ENCODE peak calls at places on chromosome 6, in six cellular contexts. One of them, this sample, is unnamed.

GRCh38 chr6:157586088-157586414 is 205.1 kb downstream of the ZDHHC14 start:
- DNase-seq in heart right ventricle: no peak
- DNase-seq in cardiac muscle cell: no peak
- DNase-seq in T-helper 9 cell: no peak
- DNase-seq in Peyer's patch: no peak
- DNase-seq in HCT116: no peak
- DNase-seq in this sample: no peak

GRCh38 chr6:90192857-90193256 is 103.8 kb downstream of the BACH2 start:
- DNase-seq in heart right ventricle: no peak
- DNase-seq in cardiac muscle cell: no peak
- DNase-seq in T-helper 9 cell: no peak
- DNase-seq in Peyer's patch: no peak
- DNase-seq in HCT116: no peak
- DNase-seq in this sample: no peak

GRCh38 chr6:107646776-107647438 is 157.0 kb downstream of the SOBP start:
- DNase-seq in heart right ventricle: no peak
- DNase-seq in cardiac muscle cell: no peak
- DNase-seq in T-helper 9 cell: no peak
- DNase-seq in Peyer's patch: no peak
- DNase-seq in HCT116: no peak
- DNase-seq in this sample: no peak

GRCh38 chr6:169132361-169132895 is 121.2 kb downstream of the THBS2 start:
- DNase-seq in heart right ventricle: no peak
- DNase-seq in cardiac muscle cell: no peak
- DNase-seq in T-helper 9 cell: no peak
- DNase-seq in Peyer's patch: no peak
- DNase-seq in HCT116: no peak
- DNase-seq in this sample: no peak

GRCh38 chr6:16333580-16333979 is 95.2 kb downstream of the GMPR start:
- DNase-seq in heart right ventricle: no peak
- DNase-seq in cardiac muscle cell: peak; percentile 55
- DNase-seq in T-helper 9 cell: no peak
- DNase-seq in Peyer's patch: no peak
- DNase-seq in HCT116: no peak
- DNase-seq in this sample: peak; percentile 37

GRCh38 chr6:134925800-134926199 is 24.1 kb downstream of the ALDH8A1 start:
- DNase-seq in heart right ventricle: no peak
- DNase-seq in cardiac muscle cell: peak; percentile 82
- DNase-seq in T-helper 9 cell: no peak
- DNase-seq in Peyer's patch: no peak
- DNase-seq in HCT116: no peak
- DNase-seq in this sample: no peak

GRCh38 chr6:46263709-46264091 is 92.9 kb upstream of the ENPP5 start:
- DNase-seq in heart right ventricle: no peak
- DNase-seq in cardiac muscle cell: peak; percentile 81
- DNase-seq in T-helper 9 cell: no peak
- DNase-seq in Peyer's patch: no peak
- DNase-seq in HCT116: no peak
- DNase-seq in this sample: no peak

GRCh38 chr6:165654144-165654543 is 8.9 kb downstream of the PDE10A start:
- DNase-seq in heart right ventricle: no peak
- DNase-seq in cardiac muscle cell: no peak
- DNase-seq in T-helper 9 cell: no peak
- DNase-seq in Peyer's patch: no peak
- DNase-seq in HCT116: no peak
- DNase-seq in this sample: no peak

GRCh38 chr6:163309491-163310026 is 105.0 kb upstream of the QKI start:
- DNase-seq in heart right ventricle: no peak
- DNase-seq in cardiac muscle cell: no peak
- DNase-seq in T-helper 9 cell: no peak
- DNase-seq in Peyer's patch: no peak
- DNase-seq in HCT116: no peak
- DNase-seq in this sample: no peak

GRCh38 chr6:38117281-38117680 is 297.8 kb downstream of the ZFAND3 start:
- DNase-seq in heart right ventricle: no peak
- DNase-seq in cardiac muscle cell: no peak
- DNase-seq in T-helper 9 cell: no peak
- DNase-seq in Peyer's patch: no peak
- DNase-seq in HCT116: no peak
- DNase-seq in this sample: no peak